ENCODE peak calls at places on chromosomes 6 and 20, in five cellular contexts. D is NCI-H2081, Q is BE2C, K is endothelial cell, I is fibroblast of pulmonary artery. G is an unnamed sample.

GRCh38 chr6:147156218-147156617 is 48.0 kb upstream of the STXBP5 start:
- DNase-seq in K (no peak), D (no peak), Q (no peak), I (no peak), G (no peak)

GRCh38 chr20:47854687-47855212 is 69.5 kb upstream of the SULF2 start:
- DNase-seq in D (peak), K (peak), Q (peak), I (peak), G (no peak)

GRCh38 chr6:97198181-97198580 is 84.8 kb downstream of the MMS22L start:
- DNase-seq in K (no peak), D (no peak), Q (no peak), I (peak), G (no peak)

GRCh38 chr6:146871613-146872465 is 273.1 kb downstream of the ADGB start:
- DNase-seq in Q (peak), I (no peak), K (no peak), D (peak), G (no peak)

GRCh38 chr20:57389695-57390603 is 1.2 kb upstream of the RBM38 start:
- DNase-seq in D (no peak), K (no peak), I (no peak), Q (peak), G (no peak)

GRCh38 chr6:1365701-1366100 is 23.7 kb upstream of the FOXF2 start:
- DNase-seq in I (no peak), Q (no peak), D (no peak), K (no peak), G (no peak)

GRCh38 chr6:91141352-91141751 is 554.5 kb upstream of the MAP3K7 start:
- DNase-seq in Q (no peak), D (no peak), K (no peak), I (no peak), G (no peak)

GRCh38 chr20:44572551-44573500 is 9.6 kb upstream of the PKIG start:
- DNase-seq in K (no peak), Q (no peak), D (no peak), I (peak), G (no peak)

GRCh38 chr6:34207695-34208443 is 28.8 kb upstream of the HMGA1 start:
- DNase-seq in I (no peak), K (no peak), Q (no peak), D (no peak), G (no peak)

GRCh38 chr6:17705428-17705777 is 1.3 kb downstream of the NUP153 start:
- DNase-seq in Q (peak), I (peak), D (peak), K (peak), G (no peak)

GRCh38 chr6:21769405-21769851 is 175.9 kb downstream of the SOX4 start:
- DNase-seq in K (no peak), D (no peak), I (peak), Q (no peak), G (no peak)

GRCh38 chr20:8082999-8083398 is 49.1 kb upstream of the PLCB1 start:
- DNase-seq in K (no peak), Q (peak), I (peak), D (no peak), G (no peak)

GRCh38 chr6:26249709-26249958 is 115.4 kb upstream of the BTN3A2 start:
- DNase-seq in I (peak), K (no peak), Q (no peak), D (peak), G (no peak)

GRCh38 chr6:43009124-43009523 is 4.6 kb downstream of the MEA1 start:
- DNase-seq in D (no peak), K (peak), I (peak), Q (peak), G (peak)

GRCh38 chr6:90406142-90406794 is 109.6 kb upstream of the BACH2 start:
- DNase-seq in Q (no peak), I (peak), D (no peak), K (no peak), G (no peak)

GRCh38 chr6:9522101-9522500 is 892.8 kb downstream of the TFAP2A start:
- DNase-seq in Q (no peak), D (no peak), I (no peak), K (no peak), G (no peak)

GRCh38 chr20:58897493-58897892 is 45.0 kb downstream of the GNAS start:
- DNase-seq in I (no peak), K (no peak), D (no peak), Q (no peak), G (no peak)

GRCh38 chr20:35947489-35947888 is 6.8 kb downstream of the SCAND1 start:
- DNase-seq in Q (peak), K (peak), D (peak), I (peak), G (no peak)

GRCh38 chr6:132715204-132715603 is 1.3 kb upstream of the VNN1 start:
- DNase-seq in K (peak), D (peak), Q (peak), I (peak), G (no peak)

GRCh38 chr20:17557675-17558006 is 12.2 kb upstream of the DSTN start:
- DNase-seq in K (no peak), I (peak), D (no peak), Q (no peak), G (no peak)

G was measured in CD8-positive, alpha-beta T cell.